ENCODE peak calls at places on chromosomes 5 and 9, in nine cellular contexts. J is transverse colon; K is fibroblast of pulmonary artery; N is sigmoid colon; S is colonic mucosa; Q is CD8-positive, alpha-beta T cell; W is endodermal cell; C is body of pancreas; V is type B pancreatic cell. M is an unnamed sample.

GRCh38 chr9:131714161-131714646 is 25.7 kb downstream of the RAPGEF1 start:
- DNase-seq in J (no peak), K (peak), N (peak), S (no peak), Q (no peak), W (no peak), C (peak), V (no peak), M (no peak)

GRCh38 chr5:33810491-33811120 is 81.2 kb downstream of the ADAMTS12 start:
- DNase-seq in J (peak), K (peak), N (peak), S (no peak), Q (no peak), W (no peak), C (no peak), V (no peak), M (no peak)

GRCh38 chr5:73464016-73464745 is 15.6 kb upstream of the FOXD1 start:
- DNase-seq in J (no peak), K (peak), N (no peak), S (no peak), Q (no peak), W (no peak), C (no peak), V (no peak), M (no peak)

GRCh38 chr5:39584921-39585320 is 160.1 kb upstream of the DAB2 start:
- DNase-seq in J (no peak), K (peak), N (no peak), S (no peak), Q (no peak), W (no peak), C (no peak), V (no peak), M (no peak)

GRCh38 chr5:169071-169727 is 22.1 kb upstream of the LRRC14B start:
- DNase-seq in J (no peak), K (peak), N (peak), S (no peak), Q (no peak), W (no peak), C (peak), V (no peak), M (no peak)

GRCh38 chr9:113755433-113755832 is 120.7 kb upstream of the ZNF618 start:
- DNase-seq in J (no peak), K (no peak), N (no peak), S (no peak), Q (no peak), W (no peak), C (no peak), V (no peak), M (no peak)

GRCh38 chr9:23322392-23322791 is 503.6 kb downstream of the ELAVL2 start:
- DNase-seq in J (no peak), K (no peak), N (no peak), S (no peak), Q (no peak), W (no peak), C (no peak), V (no peak), M (peak)

GRCh38 chr5:89342106-89342876 is 459.3 kb upstream of the MEF2C start:
- DNase-seq in J (no peak), K (peak), N (no peak), S (no peak), Q (no peak), W (no peak), C (no peak), V (no peak), M (no peak)

GRCh38 chr5:35136386-35136785 is 88.6 kb upstream of the AGXT2 start:
- DNase-seq in J (no peak), K (peak), N (no peak), S (no peak), Q (no peak), W (no peak), C (no peak), V (no peak), M (no peak)

GRCh38 chr5:10030219-10030831 is 219.4 kb downstream of the ATPSCKMT start:
- DNase-seq in J (peak), K (peak), N (no peak), S (no peak), Q (no peak), W (peak), C (no peak), V (no peak), M (peak)

GRCh38 chr9:126914458-126915280 is at the start of gene RALGPS1:
- DNase-seq in J (peak), K (peak), N (peak), S (peak), Q (peak), W (peak), C (peak), V (peak), M (peak)

GRCh38 chr9:126919193-126919592 is 4.6 kb downstream of the RALGPS1 start:
- DNase-seq in J (no peak), K (no peak), N (no peak), S (no peak), Q (no peak), W (no peak), C (no peak), V (no peak), M (no peak)

GRCh38 chr9:126915846-126916543 is 1.4 kb downstream of the RALGPS1 start:
- DNase-seq in J (peak), K (no peak), N (no peak), S (peak), Q (no peak), W (peak), C (no peak), V (no peak), M (no peak)

GRCh38 chr9:126915281-126915816 is 767 bp downstream of the RALGPS1 start:
- DNase-seq in J (peak), K (no peak), N (peak), S (peak), Q (peak), W (peak), C (peak), V (peak), M (peak)

DNA sequence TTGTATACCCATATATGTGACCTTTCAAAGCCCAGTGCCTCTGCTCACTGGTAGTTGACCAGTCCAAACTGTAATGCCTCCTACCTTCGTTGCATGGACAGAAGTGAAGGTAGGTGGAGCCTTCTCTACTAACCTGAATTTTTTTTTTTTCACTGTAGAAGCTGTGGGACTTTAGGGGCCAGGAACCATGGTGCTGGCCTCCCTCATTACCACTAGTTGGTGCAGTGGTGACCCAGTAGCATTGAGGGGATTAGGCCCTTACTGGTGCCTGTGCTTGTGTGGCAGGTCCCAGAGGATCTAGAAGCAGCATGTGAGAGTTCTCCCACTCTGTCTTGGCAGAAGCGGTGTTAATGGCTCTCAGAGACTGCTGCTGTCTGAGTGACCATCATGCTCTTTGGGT is 2.3 kb downstream of the RALGPS1 start:
- DNase-seq in J (no peak), K (no peak), N (no peak), S (no peak), Q (no peak), W (peak), C (no peak), V (no peak), M (no peak)
- TF ChIP-seq CTCF in J (no peak), K (no peak), N (no peak), S (no peak), Q (no peak), W (peak), C (no peak), V (no peak), M (no peak)

DNA sequence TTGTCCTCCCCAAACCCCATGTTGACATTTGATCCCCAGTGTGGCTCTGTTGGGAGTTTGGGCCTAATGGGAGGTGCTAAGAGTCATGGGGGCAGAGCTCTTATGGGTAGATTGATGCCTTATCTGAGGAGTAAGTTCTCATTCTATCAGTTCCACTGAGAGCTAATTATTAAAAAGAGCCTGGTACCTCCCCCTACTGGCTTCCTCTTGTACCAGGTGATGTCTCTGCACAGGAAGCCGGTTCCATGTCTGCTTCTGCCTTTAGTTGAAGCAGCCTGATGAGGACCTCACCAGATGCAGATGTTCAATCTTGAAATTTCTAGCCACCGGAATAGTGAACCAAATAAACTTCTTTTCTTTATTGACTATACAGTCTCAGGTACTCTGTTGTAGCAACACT is 10.8 kb downstream of the GABRB2 start:
- DNase-seq in J (no peak), K (no peak), N (no peak), S (no peak), Q (no peak), W (peak), C (no peak), V (no peak), M (no peak)
- TF ChIP-seq CTCF in J (no peak), K (no peak), N (no peak), S (no peak), Q (no peak), W (peak), C (no peak), V (peak), M (no peak)

GRCh38 chr5:67043789-67044511 is 152.6 kb downstream of the CD180 start:
- DNase-seq in J (no peak), K (no peak), N (no peak), S (no peak), Q (no peak), W (no peak), C (no peak), V (no peak), M (no peak)

GRCh38 chr5:67050125-67050524 is 146.5 kb downstream of the CD180 start:
- DNase-seq in J (peak), K (no peak), N (no peak), S (peak), Q (no peak), W (no peak), C (no peak), V (no peak), M (no peak)

GRCh38 chr5:67045816-67046740 is 150.5 kb downstream of the CD180 start:
- DNase-seq in J (no peak), K (no peak), N (no peak), S (no peak), Q (no peak), W (no peak), C (no peak), V (no peak), M (no peak)

GRCh38 chr5:67047616-67048015 is 149.0 kb downstream of the CD180 start:
- DNase-seq in J (no peak), K (no peak), N (no peak), S (no peak), Q (no peak), W (no peak), C (no peak), V (no peak), M (no peak)

DNA sequence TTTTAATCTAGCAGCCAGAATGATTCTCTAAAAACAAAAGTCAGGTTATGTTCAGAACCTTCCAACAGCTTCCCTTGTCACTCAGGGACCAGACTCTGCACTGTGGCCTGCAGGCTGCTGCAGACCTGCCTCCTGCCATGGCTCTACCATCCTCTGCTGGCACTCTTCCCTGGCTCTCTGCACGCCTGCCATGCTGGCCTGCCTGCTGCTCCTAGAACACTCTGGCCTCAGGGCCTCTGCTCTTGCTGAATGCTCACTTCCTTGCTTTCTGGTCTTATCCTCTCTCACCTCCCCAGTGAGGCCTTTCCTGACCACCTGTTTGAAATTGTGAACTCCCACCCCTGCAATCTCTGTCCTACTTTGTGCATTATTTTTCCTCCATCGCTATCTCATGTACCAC is 149.4 kb downstream of the CD180 start:
- DNase-seq in J (peak), K (no peak), N (peak), S (no peak), Q (no peak), W (no peak), C (peak), V (no peak), M (no peak)
- TF ChIP-seq CTCF in J (no peak), K (no peak), N (no peak), S (no peak), Q (no peak), W (no peak), C (no peak), V (no peak), M (no peak)

GRCh38 chr5:166699616-166700015 is 1591.8 kb upstream of the WWC1 start:
- DNase-seq in J (no peak), K (peak), N (no peak), S (no peak), Q (no peak), W (no peak), C (no peak), V (no peak), M (no peak)
- TF ChIP-seq CTCF in J (no peak), K (no peak), N (no peak), S (no peak), Q (no peak), W (no peak), C (no peak), V (no peak), M (no peak)

DNA sequence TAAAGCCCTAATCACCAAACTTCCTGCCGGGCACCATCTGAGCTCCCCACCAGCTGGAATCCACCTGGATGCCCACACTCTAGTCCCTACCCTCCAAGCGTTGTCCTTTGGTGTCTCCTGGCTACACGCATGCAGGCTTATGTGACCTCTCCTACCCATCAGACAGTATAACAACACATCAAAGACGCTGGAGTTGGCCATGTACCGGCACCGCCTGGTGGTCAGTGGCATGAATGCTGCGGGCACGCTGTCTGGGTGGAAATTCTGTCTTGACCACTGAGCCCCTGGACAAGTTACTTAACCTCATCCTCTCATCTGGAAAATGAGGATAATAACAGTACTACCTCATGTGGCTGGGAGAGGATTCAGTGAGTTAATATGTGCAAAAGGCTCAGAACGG is 23.4 kb upstream of the CORO2A start:
- DNase-seq in J (no peak), K (peak), N (no peak), S (no peak), Q (no peak), W (peak), C (no peak), V (no peak), M (peak)
- TF ChIP-seq CTCF in J (peak), K (peak), N (no peak), S (no peak), Q (no peak), W (peak), C (no peak), V (peak), M (no peak)

GRCh38 chr5:23419115-23419514 is 88.3 kb upstream of the PRDM9 start:
- DNase-seq in J (no peak), K (no peak), N (no peak), S (no peak), Q (no peak), W (no peak), C (no peak), V (no peak), M (no peak)
- TF ChIP-seq CTCF in J (no peak), K (no peak), N (no peak), S (no peak), Q (no peak), W (peak), C (no peak), V (peak), M (no peak)

GRCh38 chr5:151080620-151081425 is at the start of gene TNIP1:
- DNase-seq in J (peak), K (peak), N (peak), S (peak), Q (peak), W (peak), C (peak), V (peak), M (peak)

GRCh38 chr5:151082976-151083651 is 2.3 kb upstream of the TNIP1 start:
- DNase-seq in J (peak), K (no peak), N (no peak), S (peak), Q (no peak), W (no peak), C (peak), V (no peak), M (peak)

GRCh38 chr5:151081426-151082273 is 816 bp upstream of the TNIP1 start:
- DNase-seq in J (no peak), K (peak), N (no peak), S (peak), Q (no peak), W (no peak), C (no peak), V (no peak), M (no peak)

GRCh38 chr5:151084363-151084762 is 3.5 kb upstream of the TNIP1 start:
- DNase-seq in J (no peak), K (no peak), N (no peak), S (no peak), Q (no peak), W (no peak), C (no peak), V (no peak), M (no peak)

GRCh38 chr5:151082274-151082902 is 1.6 kb upstream of the TNIP1 start:
- DNase-seq in J (peak), K (no peak), N (no peak), S (peak), Q (no peak), W (peak), C (no peak), V (no peak), M (peak)
- TF ChIP-seq CTCF in J (peak), K (peak), N (peak), S (no peak), Q (no peak), W (peak), C (no peak), V (peak), M (no peak)